ENCODE peak calls at places on chromosomes 13 and 19, in eight cellular contexts. One of them, this sample, is unnamed.
A peak's percentile ranks its signal among the peaks of the same experiment; 100 is the strongest.

GRCh38 chr13:50107205-50107604 is 92.0 kb downstream of the KCNRG start:
- ATAC-seq in activated naive CD8-positive, alpha-beta T cell treated with anti-CD3 and anti-CD28 coated beads, Interleukin-2, amount 50 U/mL, for 24 hours: no peak
- ATAC-seq in pancreas: peak; percentile 35
- ATAC-seq in activated CD4-positive, alpha-beta T cell treated with anti-CD3 and anti-CD28 coated beads for 36 hours: peak; percentile 76
- ATAC-seq in SK-N-SH treated with all-trans-retinoic acid at 6 μM for 48 hours: no peak
- ATAC-seq in Right ventricle myocardium inferior: no peak
- ATAC-seq in T-helper 17 cell: peak; percentile 40
- ATAC-seq in stimulated activated naive B cell treated with anti-CD40 and anti-IgM and Interleukin-4, amounts not matched to agents 10 μg/mL and 1 μg/mL and 100 μg/mL, for 72 hours: peak; percentile 76
- ATAC-seq in this sample: peak; percentile 68

GRCh38 chr19:41416194-41416674 is 10.9 kb downstream of the B3GNT8 start:
- ATAC-seq in activated naive CD8-positive, alpha-beta T cell treated with anti-CD3 and anti-CD28 coated beads, Interleukin-2, amount 50 U/mL, for 24 hours: no peak
- ATAC-seq in pancreas: peak; percentile 49
- ATAC-seq in activated CD4-positive, alpha-beta T cell treated with anti-CD3 and anti-CD28 coated beads for 36 hours: no peak
- ATAC-seq in SK-N-SH treated with all-trans-retinoic acid at 6 μM for 48 hours: no peak
- ATAC-seq in Right ventricle myocardium inferior: no peak
- ATAC-seq in T-helper 17 cell: no peak
- ATAC-seq in stimulated activated naive B cell treated with anti-CD40 and anti-IgM and Interleukin-4, amounts not matched to agents 10 μg/mL and 1 μg/mL and 100 μg/mL, for 72 hours: no peak
- ATAC-seq in this sample: no peak

GRCh38 chr19:1154731-1155351 is 19.2 kb downstream of the SBNO2 start:
- ATAC-seq in activated naive CD8-positive, alpha-beta T cell treated with anti-CD3 and anti-CD28 coated beads, Interleukin-2, amount 50 U/mL, for 24 hours: no peak
- ATAC-seq in pancreas: peak; percentile 73
- ATAC-seq in activated CD4-positive, alpha-beta T cell treated with anti-CD3 and anti-CD28 coated beads for 36 hours: no peak
- ATAC-seq in SK-N-SH treated with all-trans-retinoic acid at 6 μM for 48 hours: peak; percentile 22
- ATAC-seq in Right ventricle myocardium inferior: peak; percentile 85
- ATAC-seq in T-helper 17 cell: no peak
- ATAC-seq in stimulated activated naive B cell treated with anti-CD40 and anti-IgM and Interleukin-4, amounts not matched to agents 10 μg/mL and 1 μg/mL and 100 μg/mL, for 72 hours: no peak
- ATAC-seq in this sample: no peak

GRCh38 chr13:49348748-49349147 is 95.1 kb downstream of the CAB39L start:
- ATAC-seq in activated naive CD8-positive, alpha-beta T cell treated with anti-CD3 and anti-CD28 coated beads, Interleukin-2, amount 50 U/mL, for 24 hours: no peak
- ATAC-seq in pancreas: no peak
- ATAC-seq in activated CD4-positive, alpha-beta T cell treated with anti-CD3 and anti-CD28 coated beads for 36 hours: no peak
- ATAC-seq in SK-N-SH treated with all-trans-retinoic acid at 6 μM for 48 hours: no peak
- ATAC-seq in Right ventricle myocardium inferior: no peak
- ATAC-seq in T-helper 17 cell: no peak
- ATAC-seq in stimulated activated naive B cell treated with anti-CD40 and anti-IgM and Interleukin-4, amounts not matched to agents 10 μg/mL and 1 μg/mL and 100 μg/mL, for 72 hours: no peak
- ATAC-seq in this sample: no peak

GRCh38 chr13:67967031-67967430 is 736.9 kb upstream of the PCDH9 start:
- ATAC-seq in activated naive CD8-positive, alpha-beta T cell treated with anti-CD3 and anti-CD28 coated beads, Interleukin-2, amount 50 U/mL, for 24 hours: no peak
- ATAC-seq in pancreas: no peak
- ATAC-seq in activated CD4-positive, alpha-beta T cell treated with anti-CD3 and anti-CD28 coated beads for 36 hours: no peak
- ATAC-seq in SK-N-SH treated with all-trans-retinoic acid at 6 μM for 48 hours: no peak
- ATAC-seq in Right ventricle myocardium inferior: no peak
- ATAC-seq in T-helper 17 cell: no peak
- ATAC-seq in stimulated activated naive B cell treated with anti-CD40 and anti-IgM and Interleukin-4, amounts not matched to agents 10 μg/mL and 1 μg/mL and 100 μg/mL, for 72 hours: no peak
- ATAC-seq in this sample: no peak

GRCh38 chr19:8663920-8664670 is 33.7 kb downstream of the NFILZ start:
- ATAC-seq in activated naive CD8-positive, alpha-beta T cell treated with anti-CD3 and anti-CD28 coated beads, Interleukin-2, amount 50 U/mL, for 24 hours: peak; percentile 31
- ATAC-seq in pancreas: no peak
- ATAC-seq in activated CD4-positive, alpha-beta T cell treated with anti-CD3 and anti-CD28 coated beads for 36 hours: peak; percentile 50
- ATAC-seq in SK-N-SH treated with all-trans-retinoic acid at 6 μM for 48 hours: no peak
- ATAC-seq in Right ventricle myocardium inferior: no peak
- ATAC-seq in T-helper 17 cell: peak; percentile 45
- ATAC-seq in stimulated activated naive B cell treated with anti-CD40 and anti-IgM and Interleukin-4, amounts not matched to agents 10 μg/mL and 1 μg/mL and 100 μg/mL, for 72 hours: peak; percentile 55
- ATAC-seq in this sample: peak; percentile 34

GRCh38 chr13:114100446-114101320 is 31.7 kb downstream of the RASA3 start:
- ATAC-seq in activated naive CD8-positive, alpha-beta T cell treated with anti-CD3 and anti-CD28 coated beads, Interleukin-2, amount 50 U/mL, for 24 hours: no peak
- ATAC-seq in pancreas: peak; percentile 79
- ATAC-seq in activated CD4-positive, alpha-beta T cell treated with anti-CD3 and anti-CD28 coated beads for 36 hours: no peak
- ATAC-seq in SK-N-SH treated with all-trans-retinoic acid at 6 μM for 48 hours: no peak
- ATAC-seq in Right ventricle myocardium inferior: peak; percentile 37
- ATAC-seq in T-helper 17 cell: no peak
- ATAC-seq in stimulated activated naive B cell treated with anti-CD40 and anti-IgM and Interleukin-4, amounts not matched to agents 10 μg/mL and 1 μg/mL and 100 μg/mL, for 72 hours: peak; percentile 61
- ATAC-seq in this sample: no peak

GRCh38 chr13:51066091-51066831 is 44.8 kb downstream of the C13orf42 start:
- ATAC-seq in activated naive CD8-positive, alpha-beta T cell treated with anti-CD3 and anti-CD28 coated beads, Interleukin-2, amount 50 U/mL, for 24 hours: peak; percentile 27
- ATAC-seq in pancreas: no peak
- ATAC-seq in activated CD4-positive, alpha-beta T cell treated with anti-CD3 and anti-CD28 coated beads for 36 hours: no peak
- ATAC-seq in SK-N-SH treated with all-trans-retinoic acid at 6 μM for 48 hours: peak; percentile 44
- ATAC-seq in Right ventricle myocardium inferior: peak; percentile 29
- ATAC-seq in T-helper 17 cell: peak; percentile 35
- ATAC-seq in stimulated activated naive B cell treated with anti-CD40 and anti-IgM and Interleukin-4, amounts not matched to agents 10 μg/mL and 1 μg/mL and 100 μg/mL, for 72 hours: peak; percentile 49
- ATAC-seq in this sample: no peak

GRCh38 chr13:80386001-80386400 is 45.1 kb upstream of the SPRY2 start:
- ATAC-seq in activated naive CD8-positive, alpha-beta T cell treated with anti-CD3 and anti-CD28 coated beads, Interleukin-2, amount 50 U/mL, for 24 hours: no peak
- ATAC-seq in pancreas: no peak
- ATAC-seq in activated CD4-positive, alpha-beta T cell treated with anti-CD3 and anti-CD28 coated beads for 36 hours: no peak
- ATAC-seq in SK-N-SH treated with all-trans-retinoic acid at 6 μM for 48 hours: no peak
- ATAC-seq in Right ventricle myocardium inferior: no peak
- ATAC-seq in T-helper 17 cell: no peak
- ATAC-seq in stimulated activated naive B cell treated with anti-CD40 and anti-IgM and Interleukin-4, amounts not matched to agents 10 μg/mL and 1 μg/mL and 100 μg/mL, for 72 hours: peak; percentile 50
- ATAC-seq in this sample: no peak

GRCh38 chr13:51955281-51955771 is 55.9 kb downstream of the ATP7B start:
- ATAC-seq in activated naive CD8-positive, alpha-beta T cell treated with anti-CD3 and anti-CD28 coated beads, Interleukin-2, amount 50 U/mL, for 24 hours: no peak
- ATAC-seq in pancreas: peak; percentile 31
- ATAC-seq in activated CD4-positive, alpha-beta T cell treated with anti-CD3 and anti-CD28 coated beads for 36 hours: no peak
- ATAC-seq in SK-N-SH treated with all-trans-retinoic acid at 6 μM for 48 hours: no peak
- ATAC-seq in Right ventricle myocardium inferior: no peak
- ATAC-seq in T-helper 17 cell: no peak
- ATAC-seq in stimulated activated naive B cell treated with anti-CD40 and anti-IgM and Interleukin-4, amounts not matched to agents 10 μg/mL and 1 μg/mL and 100 μg/mL, for 72 hours: no peak
- ATAC-seq in this sample: no peak

GRCh38 chr19:45161715-45162463 is 1.1 kb upstream of the NKPD1 start:
- ATAC-seq in activated naive CD8-positive, alpha-beta T cell treated with anti-CD3 and anti-CD28 coated beads, Interleukin-2, amount 50 U/mL, for 24 hours: no peak
- ATAC-seq in pancreas: peak; percentile 39
- ATAC-seq in activated CD4-positive, alpha-beta T cell treated with anti-CD3 and anti-CD28 coated beads for 36 hours: no peak
- ATAC-seq in SK-N-SH treated with all-trans-retinoic acid at 6 μM for 48 hours: peak; percentile 84
- ATAC-seq in Right ventricle myocardium inferior: peak; percentile 26
- ATAC-seq in T-helper 17 cell: no peak
- ATAC-seq in stimulated activated naive B cell treated with anti-CD40 and anti-IgM and Interleukin-4, amounts not matched to agents 10 μg/mL and 1 μg/mL and 100 μg/mL, for 72 hours: no peak
- ATAC-seq in this sample: no peak

GRCh38 chr19:41309225-41310030 is 544 bp upstream of the CCDC97 start:
- ATAC-seq in activated naive CD8-positive, alpha-beta T cell treated with anti-CD3 and anti-CD28 coated beads, Interleukin-2, amount 50 U/mL, for 24 hours: no peak
- ATAC-seq in pancreas: peak; percentile 32
- ATAC-seq in activated CD4-positive, alpha-beta T cell treated with anti-CD3 and anti-CD28 coated beads for 36 hours: peak; percentile 5
- ATAC-seq in SK-N-SH treated with all-trans-retinoic acid at 6 μM for 48 hours: peak; percentile 36
- ATAC-seq in Right ventricle myocardium inferior: peak; percentile 21
- ATAC-seq in T-helper 17 cell: peak; percentile 1
- ATAC-seq in stimulated activated naive B cell treated with anti-CD40 and anti-IgM and Interleukin-4, amounts not matched to agents 10 μg/mL and 1 μg/mL and 100 μg/mL, for 72 hours: peak; percentile 10
- ATAC-seq in this sample: peak; percentile 4

GRCh38 chr19:55592391-55593090 is 6.8 kb downstream of the FIZ1 start:
- ATAC-seq in activated naive CD8-positive, alpha-beta T cell treated with anti-CD3 and anti-CD28 coated beads, Interleukin-2, amount 50 U/mL, for 24 hours: peak; percentile 42
- ATAC-seq in pancreas: no peak
- ATAC-seq in activated CD4-positive, alpha-beta T cell treated with anti-CD3 and anti-CD28 coated beads for 36 hours: no peak
- ATAC-seq in SK-N-SH treated with all-trans-retinoic acid at 6 μM for 48 hours: no peak
- ATAC-seq in Right ventricle myocardium inferior: no peak
- ATAC-seq in T-helper 17 cell: no peak
- ATAC-seq in stimulated activated naive B cell treated with anti-CD40 and anti-IgM and Interleukin-4, amounts not matched to agents 10 μg/mL and 1 μg/mL and 100 μg/mL, for 72 hours: no peak
- ATAC-seq in this sample: peak; percentile 21

GRCh38 chr13:99658266-99658991 is 157.2 kb downstream of the TM9SF2 start:
- ATAC-seq in activated naive CD8-positive, alpha-beta T cell treated with anti-CD3 and anti-CD28 coated beads, Interleukin-2, amount 50 U/mL, for 24 hours: peak; percentile 22
- ATAC-seq in pancreas: peak; percentile 29
- ATAC-seq in activated CD4-positive, alpha-beta T cell treated with anti-CD3 and anti-CD28 coated beads for 36 hours: peak; percentile 22
- ATAC-seq in SK-N-SH treated with all-trans-retinoic acid at 6 μM for 48 hours: peak; percentile 74
- ATAC-seq in Right ventricle myocardium inferior: peak; percentile 82
- ATAC-seq in T-helper 17 cell: peak; percentile 51
- ATAC-seq in stimulated activated naive B cell treated with anti-CD40 and anti-IgM and Interleukin-4, amounts not matched to agents 10 μg/mL and 1 μg/mL and 100 μg/mL, for 72 hours: peak; percentile 70
- ATAC-seq in this sample: peak; percentile 64

GRCh38 chr13:98411617-98412310 is 165.1 kb downstream of the STK24 start:
- ATAC-seq in activated naive CD8-positive, alpha-beta T cell treated with anti-CD3 and anti-CD28 coated beads, Interleukin-2, amount 50 U/mL, for 24 hours: no peak
- ATAC-seq in pancreas: no peak
- ATAC-seq in activated CD4-positive, alpha-beta T cell treated with anti-CD3 and anti-CD28 coated beads for 36 hours: no peak
- ATAC-seq in SK-N-SH treated with all-trans-retinoic acid at 6 μM for 48 hours: no peak
- ATAC-seq in Right ventricle myocardium inferior: peak; percentile 59
- ATAC-seq in T-helper 17 cell: no peak
- ATAC-seq in stimulated activated naive B cell treated with anti-CD40 and anti-IgM and Interleukin-4, amounts not matched to agents 10 μg/mL and 1 μg/mL and 100 μg/mL, for 72 hours: peak; percentile 65
- ATAC-seq in this sample: no peak

GRCh38 chr13:75368167-75368566 is 113.8 kb downstream of the TBC1D4 start:
- ATAC-seq in activated naive CD8-positive, alpha-beta T cell treated with anti-CD3 and anti-CD28 coated beads, Interleukin-2, amount 50 U/mL, for 24 hours: no peak
- ATAC-seq in pancreas: no peak
- ATAC-seq in activated CD4-positive, alpha-beta T cell treated with anti-CD3 and anti-CD28 coated beads for 36 hours: peak; percentile 30
- ATAC-seq in SK-N-SH treated with all-trans-retinoic acid at 6 μM for 48 hours: peak; percentile 68
- ATAC-seq in Right ventricle myocardium inferior: peak; percentile 74
- ATAC-seq in T-helper 17 cell: no peak
- ATAC-seq in stimulated activated naive B cell treated with anti-CD40 and anti-IgM and Interleukin-4, amounts not matched to agents 10 μg/mL and 1 μg/mL and 100 μg/mL, for 72 hours: no peak
- ATAC-seq in this sample: no peak

GRCh38 chr13:51370116-51370515 is 30.6 kb downstream of the SERPINE3 start:
- ATAC-seq in activated naive CD8-positive, alpha-beta T cell treated with anti-CD3 and anti-CD28 coated beads, Interleukin-2, amount 50 U/mL, for 24 hours: no peak
- ATAC-seq in pancreas: peak; percentile 12
- ATAC-seq in activated CD4-positive, alpha-beta T cell treated with anti-CD3 and anti-CD28 coated beads for 36 hours: no peak
- ATAC-seq in SK-N-SH treated with all-trans-retinoic acid at 6 μM for 48 hours: no peak
- ATAC-seq in Right ventricle myocardium inferior: no peak
- ATAC-seq in T-helper 17 cell: no peak
- ATAC-seq in stimulated activated naive B cell treated with anti-CD40 and anti-IgM and Interleukin-4, amounts not matched to agents 10 μg/mL and 1 μg/mL and 100 μg/mL, for 72 hours: no peak
- ATAC-seq in this sample: no peak

GRCh38 chr19:55620410-55620809 is 4.0 kb downstream of the ZNF784 start:
- ATAC-seq in activated naive CD8-positive, alpha-beta T cell treated with anti-CD3 and anti-CD28 coated beads, Interleukin-2, amount 50 U/mL, for 24 hours: peak; percentile 39
- ATAC-seq in pancreas: no peak
- ATAC-seq in activated CD4-positive, alpha-beta T cell treated with anti-CD3 and anti-CD28 coated beads for 36 hours: peak; percentile 7
- ATAC-seq in SK-N-SH treated with all-trans-retinoic acid at 6 μM for 48 hours: no peak
- ATAC-seq in Right ventricle myocardium inferior: no peak
- ATAC-seq in T-helper 17 cell: no peak
- ATAC-seq in stimulated activated naive B cell treated with anti-CD40 and anti-IgM and Interleukin-4, amounts not matched to agents 10 μg/mL and 1 μg/mL and 100 μg/mL, for 72 hours: no peak
- ATAC-seq in this sample: no peak

GRCh38 chr13:35228536-35228935 is 248.0 kb downstream of the MAB21L1 start:
- ATAC-seq in activated naive CD8-positive, alpha-beta T cell treated with anti-CD3 and anti-CD28 coated beads, Interleukin-2, amount 50 U/mL, for 24 hours: no peak
- ATAC-seq in pancreas: no peak
- ATAC-seq in activated CD4-positive, alpha-beta T cell treated with anti-CD3 and anti-CD28 coated beads for 36 hours: no peak
- ATAC-seq in SK-N-SH treated with all-trans-retinoic acid at 6 μM for 48 hours: no peak
- ATAC-seq in Right ventricle myocardium inferior: no peak
- ATAC-seq in T-helper 17 cell: no peak
- ATAC-seq in stimulated activated naive B cell treated with anti-CD40 and anti-IgM and Interleukin-4, amounts not matched to agents 10 μg/mL and 1 μg/mL and 100 μg/mL, for 72 hours: no peak
- ATAC-seq in this sample: no peak

GRCh38 chr19:55753401-55753800 is 5.5 kb upstream of the RFPL4A start:
- ATAC-seq in activated naive CD8-positive, alpha-beta T cell treated with anti-CD3 and anti-CD28 coated beads, Interleukin-2, amount 50 U/mL, for 24 hours: no peak
- ATAC-seq in pancreas: peak; percentile 100
- ATAC-seq in activated CD4-positive, alpha-beta T cell treated with anti-CD3 and anti-CD28 coated beads for 36 hours: no peak
- ATAC-seq in SK-N-SH treated with all-trans-retinoic acid at 6 μM for 48 hours: no peak
- ATAC-seq in Right ventricle myocardium inferior: no peak
- ATAC-seq in T-helper 17 cell: no peak
- ATAC-seq in stimulated activated naive B cell treated with anti-CD40 and anti-IgM and Interleukin-4, amounts not matched to agents 10 μg/mL and 1 μg/mL and 100 μg/mL, for 72 hours: no peak
- ATAC-seq in this sample: no peak

GRCh38 chr13:70795484-70795883 is 687.2 kb upstream of the KLHL1 start:
- ATAC-seq in activated naive CD8-positive, alpha-beta T cell treated with anti-CD3 and anti-CD28 coated beads, Interleukin-2, amount 50 U/mL, for 24 hours: no peak
- ATAC-seq in pancreas: no peak
- ATAC-seq in activated CD4-positive, alpha-beta T cell treated with anti-CD3 and anti-CD28 coated beads for 36 hours: no peak
- ATAC-seq in SK-N-SH treated with all-trans-retinoic acid at 6 μM for 48 hours: peak; percentile 51
- ATAC-seq in Right ventricle myocardium inferior: no peak
- ATAC-seq in T-helper 17 cell: no peak
- ATAC-seq in stimulated activated naive B cell treated with anti-CD40 and anti-IgM and Interleukin-4, amounts not matched to agents 10 μg/mL and 1 μg/mL and 100 μg/mL, for 72 hours: no peak
- ATAC-seq in this sample: no peak